ENCODE peak calls at places on chromosomes 11 and 22, in four cellular contexts. L is NCI-H69, T is NCI-H524 treated with DMSO at 0.1 percent for 48 hours, V is HT1080. H is an unnamed sample.

GRCh38 chr11:75264356-75264755 is 23.8 kb downstream of the TPBGL start:
- DNase-seq in L (no peak), T (no peak), V (no peak), H (no peak)

GRCh38 chr11:16860632-16861031 is 122.2 kb downstream of the C11orf58 start:
- DNase-seq in L (peak; percentile 15), T (no peak), V (no peak), H (no peak)

GRCh38 chr11:120564573-120565301 is 53.2 kb downstream of the GRIK4 start:
- DNase-seq in L (peak; percentile 63), T (no peak), V (no peak), H (no peak)

GRCh38 chr11:134014502-134014901 is 54.4 kb upstream of the JAM3 start:
- DNase-seq in L (peak; percentile 67), T (no peak), V (peak; percentile 57), H (no peak)

GRCh38 chr11:43868852-43869567 is 11.6 kb upstream of the ALKBH3 start:
- DNase-seq in L (peak; percentile 13), T (no peak), V (peak; percentile 91), H (peak; percentile 18)

GRCh38 chr11:39678996-39679395 is 1780.5 kb downstream of the LRRC4C start:
- DNase-seq in L (no peak), T (no peak), V (peak; percentile 34), H (no peak)

GRCh38 chr11:36304349-36304748 is 8.3 kb downstream of the PRR5L start:
- DNase-seq in L (no peak), T (no peak), V (no peak), H (no peak)

GRCh38 chr22:48475661-48476345 is 1351.9 kb downstream of the BRD1 start:
- DNase-seq in L (no peak), T (no peak), V (no peak), H (no peak)

GRCh38 chr11:72641900-72642814 is 32.1 kb downstream of the PDE2A start:
- DNase-seq in L (peak; percentile 74), T (no peak), V (no peak), H (peak; percentile 15)

GRCh38 chr22:19361501-19362103 is 69.9 kb downstream of the HIRA start:
- DNase-seq in L (no peak), T (no peak), V (no peak), H (no peak)

GRCh38 chr11:87967459-87967858 is 207.8 kb downstream of the RAB38 start:
- DNase-seq in L (no peak), T (no peak), V (no peak), H (no peak)

H was measured in prostate gland.